ENCODE peak calls at places on chromosomes 12 and 14, in seven cellular contexts. One of them, this sample, is unnamed.

GRCh38 chr12:14264316-14264715 is 101.2 kb upstream of the ATF7IP start:
- DNase-seq in coronary artery: no peak
- DNase-seq in IMR-90: peak; percentile 31
- DNase-seq in M059J: peak; percentile 50
- DNase-seq in KG1: no peak
- DNase-seq in HT1080: peak; percentile 27
- DNase-seq in WTC11: no peak
- DNase-seq in this sample: no peak

GRCh38 chr12:21985155-21985554 is 43.9 kb upstream of the ABCC9 start:
- DNase-seq in WTC11: no peak
- DNase-seq in HT1080: no peak
- DNase-seq in coronary artery: no peak
- DNase-seq in M059J: no peak
- DNase-seq in IMR-90: peak; percentile 79
- DNase-seq in KG1: no peak
- DNase-seq in this sample: no peak

GRCh38 chr12:101045486-101046474 is 164.3 kb downstream of the SLC5A8 start:
- DNase-seq in coronary artery: no peak
- DNase-seq in M059J: no peak
- DNase-seq in WTC11: no peak
- DNase-seq in KG1: no peak
- DNase-seq in HT1080: no peak
- DNase-seq in IMR-90: peak; percentile 58
- DNase-seq in this sample: no peak

GRCh38 chr12:123907726-123908476 is 64.7 kb downstream of the CCDC92 start:
- DNase-seq in KG1: no peak
- DNase-seq in IMR-90: no peak
- DNase-seq in WTC11: no peak
- DNase-seq in HT1080: peak; percentile 23
- DNase-seq in M059J: no peak
- DNase-seq in coronary artery: no peak
- DNase-seq in this sample: no peak

GRCh38 chr14:105144231-105144665 is 24.3 kb downstream of the JAG2 start:
- DNase-seq in HT1080: no peak
- DNase-seq in IMR-90: no peak
- DNase-seq in KG1: no peak
- DNase-seq in M059J: no peak
- DNase-seq in WTC11: no peak
- DNase-seq in coronary artery: no peak
- DNase-seq in this sample: no peak

GRCh38 chr12:10722905-10723866 is at the start of gene YBX3:
- DNase-seq in coronary artery: peak; percentile 93
- DNase-seq in IMR-90: peak; percentile 75
- DNase-seq in HT1080: peak; percentile 77
- DNase-seq in KG1: peak; percentile 22
- DNase-seq in WTC11: peak; percentile 79
- DNase-seq in M059J: peak; percentile 78
- DNase-seq in this sample: peak; percentile 44

GRCh38 chr12:47744005-47744651 is 14.6 kb downstream of the RAPGEF3 start:
- DNase-seq in coronary artery: no peak
- DNase-seq in IMR-90: no peak
- DNase-seq in HT1080: no peak
- DNase-seq in KG1: no peak
- DNase-seq in M059J: no peak
- DNase-seq in WTC11: peak; percentile 84
- DNase-seq in this sample: peak; percentile 63

GRCh38 chr12:12480074-12480473 is 82.6 kb downstream of the DUSP16 start:
- DNase-seq in IMR-90: no peak
- DNase-seq in M059J: no peak
- DNase-seq in coronary artery: no peak
- DNase-seq in HT1080: no peak
- DNase-seq in KG1: no peak
- DNase-seq in WTC11: no peak
- DNase-seq in this sample: no peak

GRCh38 chr14:94816113-94816512 is 46.2 kb upstream of the GSC start:
- DNase-seq in HT1080: no peak
- DNase-seq in KG1: no peak
- DNase-seq in M059J: peak; percentile 3
- DNase-seq in WTC11: no peak
- DNase-seq in IMR-90: no peak
- DNase-seq in coronary artery: no peak
- DNase-seq in this sample: no peak

GRCh38 chr12:12927211-12928079 is 24.5 kb downstream of the GPRC5D start:
- DNase-seq in WTC11: no peak
- DNase-seq in coronary artery: peak; percentile 78
- DNase-seq in HT1080: no peak
- DNase-seq in M059J: no peak
- DNase-seq in KG1: no peak
- DNase-seq in IMR-90: peak; percentile 45
- DNase-seq in this sample: no peak

GRCh38 chr12:76559277-76560082 is at the start of gene OSBPL8:
- DNase-seq in WTC11: peak; percentile 97
- DNase-seq in coronary artery: peak; percentile 97
- DNase-seq in HT1080: peak; percentile 91
- DNase-seq in IMR-90: peak; percentile 85
- DNase-seq in M059J: peak; percentile 92
- DNase-seq in KG1: peak; percentile 81
- DNase-seq in this sample: peak; percentile 87

GRCh38 chr12:106942775-106943174 is 12.9 kb upstream of the TMEM263 start:
- DNase-seq in HT1080: no peak
- DNase-seq in WTC11: no peak
- DNase-seq in M059J: no peak
- DNase-seq in KG1: no peak
- DNase-seq in IMR-90: no peak
- DNase-seq in coronary artery: no peak
- DNase-seq in this sample: no peak

GRCh38 chr14:96852823-96853422 is 55.7 kb downstream of the VRK1 start:
- DNase-seq in KG1: peak; percentile 10
- DNase-seq in M059J: peak; percentile 24
- DNase-seq in WTC11: no peak
- DNase-seq in coronary artery: no peak
- DNase-seq in HT1080: peak; percentile 37
- DNase-seq in IMR-90: peak; percentile 72
- DNase-seq in this sample: peak; percentile 60

GRCh38 chr12:26798013-26798412 is 35.0 kb downstream of the ITPR2 start:
- DNase-seq in WTC11: no peak
- DNase-seq in coronary artery: no peak
- DNase-seq in HT1080: no peak
- DNase-seq in IMR-90: peak; percentile 92
- DNase-seq in KG1: no peak
- DNase-seq in M059J: no peak
- DNase-seq in this sample: peak; percentile 85

GRCh38 chr14:69055973-69056372 is 76.9 kb upstream of the ACTN1 start:
- DNase-seq in coronary artery: no peak
- DNase-seq in IMR-90: no peak
- DNase-seq in KG1: no peak
- DNase-seq in HT1080: no peak
- DNase-seq in M059J: no peak
- DNase-seq in WTC11: no peak
- DNase-seq in this sample: no peak

GRCh38 chr12:108578264-108578663 is 15.9 kb downstream of the ISCU start:
- DNase-seq in KG1: no peak
- DNase-seq in WTC11: no peak
- DNase-seq in HT1080: no peak
- DNase-seq in coronary artery: no peak
- DNase-seq in IMR-90: no peak
- DNase-seq in M059J: no peak
- DNase-seq in this sample: no peak

GRCh38 chr12:108516511-108517275 is 1.6 kb downstream of the FICD start:
- DNase-seq in HT1080: no peak
- DNase-seq in IMR-90: no peak
- DNase-seq in M059J: peak; percentile 25
- DNase-seq in coronary artery: no peak
- DNase-seq in KG1: no peak
- DNase-seq in WTC11: no peak
- DNase-seq in this sample: no peak

GRCh38 chr14:54788701-54789100 is 113.9 kb downstream of the GCH1 start:
- DNase-seq in HT1080: no peak
- DNase-seq in IMR-90: no peak
- DNase-seq in M059J: no peak
- DNase-seq in WTC11: no peak
- DNase-seq in KG1: no peak
- DNase-seq in coronary artery: peak; percentile 59
- DNase-seq in this sample: no peak

GRCh38 chr12:74889563-74890236 is 319.9 kb downstream of the KCNC2 start:
- DNase-seq in KG1: no peak
- DNase-seq in coronary artery: no peak
- DNase-seq in HT1080: peak; percentile 75
- DNase-seq in M059J: peak; percentile 64
- DNase-seq in IMR-90: peak; percentile 62
- DNase-seq in WTC11: no peak
- DNase-seq in this sample: no peak

GRCh38 chr12:38384816-38385491 is 68.4 kb downstream of the ALG10B start:
- DNase-seq in M059J: peak; percentile 86
- DNase-seq in KG1: no peak
- DNase-seq in coronary artery: no peak
- DNase-seq in IMR-90: no peak
- DNase-seq in WTC11: peak; percentile 47
- DNase-seq in HT1080: peak; percentile 96
- DNase-seq in this sample: no peak

GRCh38 chr14:69260979-69261605 is 1.1 kb downstream of the GALNT16 start:
- DNase-seq in WTC11: peak; percentile 73
- DNase-seq in HT1080: no peak
- DNase-seq in coronary artery: no peak
- DNase-seq in IMR-90: no peak
- DNase-seq in M059J: no peak
- DNase-seq in KG1: no peak
- DNase-seq in this sample: peak; percentile 43

GRCh38 chr14:55351111-55351510 is 60.5 kb downstream of the ATG14 start:
- DNase-seq in HT1080: no peak
- DNase-seq in WTC11: no peak
- DNase-seq in coronary artery: no peak
- DNase-seq in IMR-90: no peak
- DNase-seq in KG1: no peak
- DNase-seq in M059J: no peak
- DNase-seq in this sample: no peak

GRCh38 chr14:76741074-76741473 is 20.2 kb upstream of the VASH1 start:
- DNase-seq in IMR-90: no peak
- DNase-seq in HT1080: no peak
- DNase-seq in M059J: no peak
- DNase-seq in KG1: no peak
- DNase-seq in coronary artery: no peak
- DNase-seq in WTC11: no peak
- DNase-seq in this sample: no peak

GRCh38 chr12:128178971-128179370 is 88.0 kb upstream of the TMEM132C start:
- DNase-seq in KG1: no peak
- DNase-seq in coronary artery: no peak
- DNase-seq in M059J: peak; percentile 76
- DNase-seq in IMR-90: no peak
- DNase-seq in WTC11: no peak
- DNase-seq in HT1080: peak; percentile 8
- DNase-seq in this sample: no peak

GRCh38 chr12:68271346-68271745 is 17.9 kb upstream of the IL22 start:
- DNase-seq in M059J: no peak
- DNase-seq in HT1080: no peak
- DNase-seq in WTC11: no peak
- DNase-seq in coronary artery: no peak
- DNase-seq in IMR-90: peak; percentile 94
- DNase-seq in KG1: no peak
- DNase-seq in this sample: no peak

GRCh38 chr12:52561880-52562449 is 9.0 kb upstream of the KRT71 start:
- DNase-seq in M059J: peak; percentile 9
- DNase-seq in IMR-90: no peak
- DNase-seq in KG1: no peak
- DNase-seq in WTC11: no peak
- DNase-seq in HT1080: no peak
- DNase-seq in coronary artery: no peak
- DNase-seq in this sample: no peak

GRCh38 chr12:127351481-127352010 is 915.4 kb upstream of the TMEM132C start:
- DNase-seq in M059J: no peak
- DNase-seq in IMR-90: no peak
- DNase-seq in HT1080: no peak
- DNase-seq in KG1: no peak
- DNase-seq in WTC11: no peak
- DNase-seq in coronary artery: no peak
- DNase-seq in this sample: no peak

GRCh38 chr12:55935742-55936151 is 4.8 kb downstream of the DGKA start:
- DNase-seq in IMR-90: no peak
- DNase-seq in M059J: no peak
- DNase-seq in WTC11: peak; percentile 34
- DNase-seq in HT1080: no peak
- DNase-seq in coronary artery: no peak
- DNase-seq in KG1: no peak
- DNase-seq in this sample: no peak

GRCh38 chr14:104400355-104400754 is 179.2 kb upstream of the C14orf180 start:
- DNase-seq in IMR-90: no peak
- DNase-seq in M059J: no peak
- DNase-seq in coronary artery: no peak
- DNase-seq in WTC11: no peak
- DNase-seq in KG1: no peak
- DNase-seq in HT1080: no peak
- DNase-seq in this sample: no peak

GRCh38 chr14:65594882-65595237 is 182.3 kb downstream of the FUT8 start:
- DNase-seq in HT1080: no peak
- DNase-seq in KG1: no peak
- DNase-seq in IMR-90: no peak
- DNase-seq in M059J: no peak
- DNase-seq in WTC11: no peak
- DNase-seq in coronary artery: no peak
- DNase-seq in this sample: no peak

GRCh38 chr14:70882771-70883492 is 24.3 kb upstream of the PCNX1 start:
- DNase-seq in M059J: peak; percentile 88
- DNase-seq in coronary artery: no peak
- DNase-seq in KG1: peak; percentile 35
- DNase-seq in IMR-90: peak; percentile 66
- DNase-seq in WTC11: no peak
- DNase-seq in HT1080: peak; percentile 91
- DNase-seq in this sample: no peak

GRCh38 chr14:91105673-91106072 is 8.2 kb upstream of the DGLUCY start:
- DNase-seq in KG1: no peak
- DNase-seq in M059J: no peak
- DNase-seq in HT1080: no peak
- DNase-seq in WTC11: no peak
- DNase-seq in coronary artery: no peak
- DNase-seq in IMR-90: peak; percentile 24
- DNase-seq in this sample: no peak